ENCODE peak calls at places on chromosomes 5 and 9, in seven cellular contexts. Y is fibroblast of lung; R is PC-3; A is CD8-positive, alpha-beta memory T cell; F is adrenal gland; L is H1; B is CD8-positive, alpha-beta T cell. Q is an unnamed sample.
A peak's percentile ranks its signal among the peaks of the same experiment; 100 is the strongest.

GRCh38 chr9:88745281-88746001 is 210.5 kb downstream of the NXNL2 start:
- DNase-seq in A (no peak), F (no peak), R (no peak), B (no peak), L (no peak), Y (peak; percentile 99), Q (no peak)

GRCh38 chr9:108296056-108296455 is 559.7 kb downstream of the ACTL7B start:
- DNase-seq in B (no peak), A (no peak), L (no peak), Y (peak; percentile 71), F (no peak), R (peak; percentile 67), Q (peak; percentile 27)

GRCh38 chr5:79346420-79346824 is 110.5 kb downstream of the JMY start:
- DNase-seq in F (no peak), B (no peak), A (no peak), Y (peak; percentile 22), R (peak; percentile 95), L (no peak), Q (peak; percentile 31)

GRCh38 chr9:4678679-4679267 is 596 bp upstream of the CDC37L1 start:
- DNase-seq in A (no peak), R (peak; percentile 22), B (no peak), F (no peak), Y (peak; percentile 67), L (no peak), Q (no peak)

GRCh38 chr9:34256104-34256503 is 73.0 kb downstream of the KIF24 start:
- DNase-seq in R (peak; percentile 5), F (no peak), B (no peak), L (no peak), A (no peak), Y (peak; percentile 9), Q (no peak)

GRCh38 chr5:34043099-34043876 is at the start of gene C1QTNF3:
- DNase-seq in A (no peak), R (no peak), F (no peak), L (no peak), Y (peak; percentile 43), B (no peak), Q (no peak)

GRCh38 chr5:132790201-132790870 is 13.3 kb upstream of the SEPTIN8 start:
- DNase-seq in A (no peak), F (no peak), L (peak; percentile 28), R (no peak), B (no peak), Y (no peak), Q (no peak)

GRCh38 chr5:84255318-84255717 is 129.4 kb downstream of the EDIL3 start:
- DNase-seq in L (no peak), B (no peak), Y (peak; percentile 63), F (no peak), R (peak; percentile 67), A (no peak), Q (no peak)

GRCh38 chr5:35160486-35161116 is 69.7 kb downstream of the PRLR start:
- DNase-seq in R (no peak), Y (no peak), L (no peak), A (no peak), F (no peak), B (no peak), Q (no peak)
- H3K4me3 ChIP-seq in R (no peak overlapping the region), Y (no peak overlapping the region), L (no peak overlapping the region), A (no peak overlapping the region), F (no peak overlapping the region), B (no peak overlapping the region), Q (no peak overlapping the region)

GRCh38 chr9:97430316-97430715 is 18.4 kb downstream of the TDRD7 start:
- DNase-seq in Y (no peak), R (no peak), B (no peak), F (no peak), A (no peak), L (no peak), Q (no peak)
- H3K36me3 ChIP-seq in Y (no peaks in the 10 kb centered on the region), R (no peaks in the 10 kb centered on the region), B (peaks cover 17% of the 10 kb centered on the region), F (no peaks in the 10 kb centered on the region), A (peaks cover 19% of the 10 kb centered on the region), L (no peaks in the 10 kb centered on the region), Q (no peaks in the 10 kb centered on the region)

GRCh38 chr9:18822850-18823249 is 210.2 kb downstream of the SAXO1 start:
- DNase-seq in A (no peak), L (no peak), F (no peak), R (no peak), B (no peak), Y (no peak), Q (no peak)

GRCh38 chr9:18824095-18824666 is 208.8 kb downstream of the SAXO1 start:
- DNase-seq in Y (no peak), F (peak; percentile 20), R (peak; percentile 66), B (no peak), L (no peak), A (no peak), Q (no peak)

GRCh38 chr9:18820566-18821095 is 212.4 kb downstream of the SAXO1 start:
- DNase-seq in A (no peak), R (no peak), L (no peak), F (no peak), Y (peak; percentile 12), B (no peak), Q (no peak)

GRCh38 chr9:18819418-18819817 is 213.6 kb downstream of the SAXO1 start:
- DNase-seq in F (no peak), B (no peak), Y (no peak), R (no peak), L (no peak), A (no peak), Q (no peak)

GRCh38 chr9:18821794-18822193 is 211.2 kb downstream of the SAXO1 start:
- DNase-seq in R (peak; percentile 65), Y (no peak), F (no peak), B (no peak), L (no peak), A (no peak), Q (no peak)
- H3K27me3 ChIP-seq in R (no peaks in the 10 kb centered on the region), Y (no peaks in the 10 kb centered on the region), F (no peaks in the 10 kb centered on the region), B (no peaks in the 10 kb centered on the region), L (no peaks in the 10 kb centered on the region), A (no peaks in the 10 kb centered on the region), Q (no peaks in the 10 kb centered on the region)

DNA sequence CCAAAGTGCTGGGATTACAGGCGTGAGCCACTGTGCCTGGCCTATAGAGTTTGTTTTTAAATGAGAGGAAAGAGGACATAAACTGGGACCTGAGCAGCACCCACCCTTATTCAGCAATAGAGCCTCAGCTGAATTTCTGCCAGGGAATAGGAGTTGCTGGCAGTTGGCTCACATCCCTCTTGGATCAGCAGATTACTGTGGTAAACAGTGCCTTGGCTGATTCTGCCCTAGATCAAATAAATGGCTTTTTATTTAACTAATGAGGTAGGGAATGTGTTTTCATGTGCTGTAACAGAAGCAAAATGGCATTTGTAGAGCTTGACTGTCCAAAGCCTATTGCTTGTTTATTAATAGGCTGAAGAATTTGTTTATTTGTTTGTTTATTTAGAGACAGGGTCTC is 2.1 kb downstream of the ARHGEF37 start:
- DNase-seq in A (no peak), F (no peak), L (no peak), B (no peak), R (peak; percentile 29), Y (peak; percentile 62), Q (peak; percentile 69)
- H3K4me3 ChIP-seq in A (no peak overlapping the region), F (no peak overlapping the region), L (no peak overlapping the region), B (no peak overlapping the region), R (no peak overlapping the region), Y (no peak overlapping the region), Q (no peak overlapping the region)

GRCh38 chr5:179204572-179204971 is 140.7 kb downstream of the ADAMTS2 start:
- DNase-seq in R (no peak), A (no peak), B (no peak), Y (no peak), L (no peak), F (no peak), Q (no peak)
- H3K36me3 ChIP-seq in R (no peaks in the 10 kb centered on the region), A (no peaks in the 10 kb centered on the region), B (no peaks in the 10 kb centered on the region), Y (peaks cover 4% of the 10 kb centered on the region), L (no peaks in the 10 kb centered on the region), F (no peaks in the 10 kb centered on the region), Q (peaks cover 78% of the 10 kb centered on the region)

DNA sequence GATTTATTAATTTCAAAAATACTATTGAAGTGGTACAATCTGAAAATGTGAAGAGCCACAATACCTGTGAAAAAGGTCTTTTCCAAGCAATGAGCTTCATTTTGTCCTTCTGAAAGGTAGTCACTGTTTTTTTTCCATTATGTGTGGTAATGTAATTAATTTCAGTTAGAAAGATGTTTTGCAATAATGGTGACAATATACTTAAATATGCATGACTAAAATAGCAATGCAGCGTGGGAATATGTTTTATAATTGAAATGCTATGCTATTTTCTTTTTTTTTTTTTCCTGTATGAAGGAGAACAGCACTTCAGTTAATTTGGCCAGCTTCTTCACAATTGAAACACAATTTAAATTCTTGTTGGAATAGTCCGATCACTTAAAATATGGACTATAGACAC is 41.9 kb downstream of the NPR3 start:
- DNase-seq in B (no peak), R (no peak), A (no peak), F (no peak), L (no peak), Y (peak; percentile 81), Q (no peak)
- H3K27me3 ChIP-seq in B (no peaks in the 10 kb centered on the region), R (no peaks in the 10 kb centered on the region), A (no peaks in the 10 kb centered on the region), F (no peaks in the 10 kb centered on the region), L (no peaks in the 10 kb centered on the region), Y (no peaks in the 10 kb centered on the region), Q (no peaks in the 10 kb centered on the region)